ENCODE peak calls at places on chromosomes 7 and 10, in ten cellular contexts. L is fibroblast of lung; C is Panc1; K is left ventricle myocardium inferior; R is A549; E is colonic mucosa; D is psoas muscle; T is lower lobe of right lung; A is pancreas; N is CD8-positive, alpha-beta T cell. Y is an unnamed sample.
A peak's percentile ranks its signal among the peaks of the same experiment; 100 is the strongest.

GRCh38 chr10:17474595-17474994 is 20.2 kb upstream of the ST8SIA6 start:
- DNase-seq in L (no peak), C (no peak), R (peak; percentile 9), E (no peak), D (no peak), N (no peak), T (no peak), A (no peak), K (no peak), Y (no peak)

GRCh38 chr7:90955641-90956207 is 308.5 kb upstream of the FZD1 start:
- DNase-seq in A (no peak), T (no peak), C (no peak), R (no peak), N (no peak), E (no peak), D (no peak), K (no peak), L (no peak), Y (no peak)

GRCh38 chr7:34652784-34653183 is 5.2 kb upstream of the NPSR1 start:
- DNase-seq in K (no peak), N (no peak), E (peak; percentile 22), T (no peak), A (no peak), R (no peak), L (peak; percentile 54), D (no peak), C (no peak), Y (no peak)

GRCh38 chr10:93149761-93150160 is 76.1 kb downstream of the CYP26A1 start:
- DNase-seq in D (no peak), N (no peak), T (no peak), R (no peak), K (no peak), A (no peak), C (no peak), L (peak; percentile 67), E (no peak), Y (no peak)

GRCh38 chr10:33229944-33230267 is 104.6 kb downstream of the NRP1 start:
- DNase-seq in R (no peak), N (no peak), K (no peak), T (no peak), C (no peak), A (no peak), E (no peak), D (no peak), L (no peak), Y (no peak)

GRCh38 chr7:55366461-55367138 is 1.5 kb downstream of the LANCL2 start:
- DNase-seq in C (no peak), D (no peak), N (no peak), L (no peak), R (peak; percentile 37), A (no peak), K (no peak), E (peak; percentile 28), T (no peak), Y (no peak)

GRCh38 chr7:137262599-137262998 is 80.9 kb downstream of the PTN start:
- DNase-seq in L (no peak), D (no peak), R (no peak), T (no peak), E (no peak), C (no peak), A (no peak), K (no peak), N (no peak), Y (no peak)

GRCh38 chr7:20219446-20220292 is 2.5 kb upstream of the MACC1 start:
- DNase-seq in N (no peak), K (peak; percentile 69), C (no peak), E (peak; percentile 88), T (peak; percentile 81), A (peak; percentile 84), R (peak; percentile 39), D (peak; percentile 61), L (peak; percentile 99), Y (peak; percentile 90)

GRCh38 chr7:43113622-43114450 is 1.4 kb downstream of the HECW1 start:
- DNase-seq in N (no peak), C (no peak), E (no peak), D (no peak), K (no peak), R (no peak), T (no peak), L (no peak), A (no peak), Y (no peak)

GRCh38 chr7:66696774-66697191 is 43.8 kb upstream of the RABGEF1 start:
- DNase-seq in K (peak; percentile 22), N (no peak), R (peak; percentile 28), A (no peak), L (peak; percentile 10), T (no peak), E (no peak), C (no peak), D (no peak), Y (no peak)

GRCh38 chr10:125472037-125472607 is 210.8 kb downstream of the TEX36 start:
- DNase-seq in A (no peak), N (no peak), D (no peak), K (no peak), R (no peak), T (no peak), L (no peak), E (peak; percentile 67), C (no peak), Y (no peak)

GRCh38 chr7:138164804-138165203 is 88.5 kb downstream of the AKR1D1 start:
- DNase-seq in A (no peak), D (no peak), N (no peak), K (no peak), L (no peak), E (no peak), R (peak; percentile 9), T (no peak), C (no peak), Y (no peak)

GRCh38 chr7:4074994-4075393 is 607.1 kb upstream of the FOXK1 start:
- DNase-seq in E (no peak), K (no peak), T (no peak), N (no peak), D (no peak), R (no peak), L (no peak), C (no peak), A (no peak), Y (no peak)

GRCh38 chr10:46540412-46541016 is 15.9 kb downstream of the GPRIN2 start:
- DNase-seq in T (peak; percentile 41), N (no peak), R (no peak), C (no peak), A (no peak), K (no peak), E (no peak), D (peak; percentile 43), L (no peak), Y (peak; percentile 51)

GRCh38 chr10:15385552-15386455 is 14.7 kb upstream of the FAM171A1 start:
- DNase-seq in R (no peak), K (no peak), E (no peak), N (no peak), T (no peak), L (no peak), C (no peak), D (no peak), A (no peak), Y (no peak)

DNA sequence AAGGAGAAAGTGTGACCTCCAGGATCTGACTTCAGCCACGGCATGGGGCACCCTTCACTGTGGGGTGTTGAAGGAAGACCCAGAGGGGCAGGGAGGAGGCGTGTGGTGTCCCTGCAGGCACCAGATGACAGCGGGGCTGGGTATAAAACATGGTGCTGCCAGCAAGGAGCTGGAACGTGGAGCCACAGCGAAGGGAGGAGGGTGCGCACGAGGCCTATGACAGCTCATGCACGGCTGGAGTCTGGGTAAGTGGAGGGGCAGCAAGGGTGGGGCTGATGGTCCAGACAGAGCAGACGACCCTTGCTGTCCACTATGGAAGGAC is 27.8 kb upstream of the FOXL3 start:
- DNase-seq in T (peak; percentile 37), C (no peak), E (no peak), R (no peak), K (peak; percentile 4), A (no peak), N (no peak), L (no peak), D (no peak), Y (no peak)
- H3K9me3 ChIP-seq in T (no peaks in the 10 kb centered on the region), C (peaks cover 4% of the 10 kb centered on the region), E (no peaks in the 10 kb centered on the region), R (peaks cover 66% of the 10 kb centered on the region), K (peaks cover 7% of the 10 kb centered on the region), A (no peaks in the 10 kb centered on the region), N (no peaks in the 10 kb centered on the region), L (peaks cover 4% of the 10 kb centered on the region), D (no peaks in the 10 kb centered on the region), Y (no peaks in the 10 kb centered on the region)

GRCh38 chr10:128976886-128977285 is 490.2 kb upstream of the MGMT start:
- DNase-seq in L (no peak), C (no peak), T (no peak), D (no peak), K (no peak), A (no peak), N (no peak), E (no peak), R (no peak), Y (no peak)
- H3K27ac ChIP-seq in L (no peak overlapping the region), C (no peak overlapping the region), T (no peak overlapping the region), D (no peak overlapping the region), K (no peak overlapping the region), A (no peak overlapping the region), N (no peak overlapping the region), E (no peak overlapping the region), R (no peak overlapping the region), Y (no peak overlapping the region)

GRCh38 chr10:7026818-7027217 is 384.0 kb downstream of the SFMBT2 start:
- DNase-seq in L (no peak), C (no peak), K (no peak), T (no peak), E (no peak), D (no peak), N (no peak), R (no peak), A (no peak), Y (no peak)

GRCh38 chr10:7029672-7030071 is 381.2 kb downstream of the SFMBT2 start:
- DNase-seq in D (no peak), A (no peak), K (no peak), N (no peak), E (no peak), L (no peak), R (no peak), T (no peak), C (no peak), Y (no peak)

GRCh38 chr10:7028809-7029166 is 382.0 kb downstream of the SFMBT2 start:
- DNase-seq in L (no peak), D (no peak), E (no peak), N (no peak), A (no peak), K (no peak), C (no peak), R (no peak), T (no peak), Y (no peak)

GRCh38 chr10:7027237-7027912 is 383.5 kb downstream of the SFMBT2 start:
- DNase-seq in C (no peak), E (no peak), D (no peak), A (no peak), N (no peak), R (no peak), K (no peak), T (no peak), L (no peak), Y (no peak)

GRCh38 chr10:7027913-7028808 is 382.7 kb downstream of the SFMBT2 start:
- DNase-seq in R (no peak), D (no peak), N (no peak), L (peak; percentile 69), A (no peak), K (no peak), C (no peak), E (no peak), T (no peak), Y (no peak)
- H3K4me1 ChIP-seq in R (no peaks in the 10 kb centered on the region), D (no peaks in the 10 kb centered on the region), N (peaks cover 18% of the 10 kb centered on the region), L (no peaks in the 10 kb centered on the region), A (no peaks in the 10 kb centered on the region), K (no peaks in the 10 kb centered on the region), C (no peaks in the 10 kb centered on the region), E (no peaks in the 10 kb centered on the region), T (peaks cover 6% of the 10 kb centered on the region), Y (no peaks in the 10 kb centered on the region)

GRCh38 chr7:157541295-157541608 is 204.4 kb downstream of the DNAJB6 start:
- DNase-seq in K (no peak), E (no peak), R (no peak), A (no peak), C (no peak), N (no peak), T (no peak), D (peak; percentile 28), L (no peak), Y (no peak)
- H3K9me3 ChIP-seq in K (no peaks in the 10 kb centered on the region), E (no peaks in the 10 kb centered on the region), R (no peaks in the 10 kb centered on the region), A (no peaks in the 10 kb centered on the region), C (no peaks in the 10 kb centered on the region), N (no peaks in the 10 kb centered on the region), T (no peaks in the 10 kb centered on the region), D (no peaks in the 10 kb centered on the region), L (no peaks in the 10 kb centered on the region), Y (no peaks in the 10 kb centered on the region)